ENCODE peak calls at places on chromosome 3, in eight cellular contexts. H is HS-5, G is amygdala, T is kidney, O is HCEC 1CT, Q is M059J, M is ovary, F is GM03348. X is an unnamed sample.

GRCh38 chr3:111548060-111548459 is 6.1 kb downstream of the CD96 start:
- DNase-seq in H (no peak), F (no peak), O (peak; percentile 3), G (no peak), Q (no peak), M (no peak), T (no peak), X (no peak)

GRCh38 chr3:37559461-37559860 is 302.2 kb upstream of the CTDSPL start:
- DNase-seq in Q (peak; percentile 75), F (no peak), T (no peak), H (peak; percentile 73), M (no peak), O (peak; percentile 15), G (no peak), X (no peak)

GRCh38 chr3:50375200-50375931 is 16.0 kb upstream of the TMEM115 start:
- DNase-seq in G (no peak), O (peak; percentile 8), M (no peak), H (no peak), T (no peak), Q (no peak), F (no peak), X (no peak)

GRCh38 chr3:41742127-41742526 is 219.8 kb downstream of the ULK4 start:
- DNase-seq in F (no peak), O (no peak), H (no peak), G (no peak), T (no peak), M (no peak), Q (no peak), X (no peak)

GRCh38 chr3:23826382-23827061 is 20.8 kb downstream of the UBE2E1 start:
- DNase-seq in F (no peak), O (no peak), T (peak; percentile 76), G (no peak), H (no peak), Q (peak; percentile 15), M (no peak), X (no peak)

GRCh38 chr3:196603683-196604082 is 35.2 kb downstream of the FBXO45 start:
- DNase-seq in O (no peak), T (no peak), F (no peak), G (no peak), H (no peak), M (no peak), Q (peak; percentile 29), X (peak; percentile 41)

GRCh38 chr3:186896875-186897274 is 33.5 kb upstream of the ST6GAL1 start:
- DNase-seq in G (no peak), O (no peak), T (no peak), H (no peak), M (no peak), F (no peak), Q (no peak), X (no peak)

GRCh38 chr3:196996454-196997265 is 28.0 kb upstream of the PIGZ start:
- DNase-seq in M (no peak), F (no peak), O (no peak), G (no peak), H (no peak), Q (no peak), T (peak; percentile 49), X (no peak)

GRCh38 chr3:69248394-69248793 is 126.0 kb upstream of the LMOD3 start:
- DNase-seq in Q (no peak), H (no peak), O (no peak), F (no peak), G (no peak), M (no peak), T (no peak), X (no peak)

GRCh38 chr3:133965033-133965570 is 64.6 kb downstream of the SLCO2A1 start:
- DNase-seq in G (no peak), T (no peak), O (no peak), F (peak; percentile 67), H (no peak), M (no peak), Q (no peak), X (no peak)

GRCh38 chr3:98733055-98733777 is 29.9 kb upstream of the ST3GAL6 start:
- DNase-seq in O (peak; percentile 16), F (peak; percentile 47), M (no peak), Q (peak; percentile 56), H (no peak), G (no peak), T (peak; percentile 78), X (no peak)

GRCh38 chr3:7160689-7161088 is 299.8 kb downstream of the GRM7 start:
- DNase-seq in H (no peak), Q (no peak), F (no peak), O (no peak), T (no peak), G (no peak), M (no peak), X (peak; percentile 99)

GRCh38 chr3:155704771-155705559 is 39.9 kb downstream of the PLCH1 start:
- DNase-seq in Q (no peak), T (no peak), M (no peak), F (no peak), H (no peak), O (no peak), G (no peak), X (no peak)

GRCh38 chr3:86785381-86785780 is 205.6 kb downstream of the VGLL3 start:
- DNase-seq in F (peak; percentile 45), H (no peak), T (no peak), Q (peak; percentile 34), G (no peak), O (peak; percentile 73), M (no peak), X (no peak)

GRCh38 chr3:51974963-51975856 is at the start of gene ABHD14A:
- DNase-seq in O (peak; percentile 52), F (peak; percentile 95), H (no peak), Q (peak; percentile 54), M (peak; percentile 78), G (no peak), T (peak; percentile 92), X (no peak)

GRCh38 chr3:99128205-99128604 is 226.7 kb upstream of the DCBLD2 start:
- DNase-seq in M (no peak), T (no peak), H (no peak), F (no peak), Q (peak; percentile 19), O (peak; percentile 9), G (no peak), X (no peak)

GRCh38 chr3:148106062-148106461 is 591.6 kb upstream of the AGTR1 start:
- DNase-seq in M (no peak), O (peak; percentile 55), Q (no peak), F (no peak), H (peak; percentile 41), G (no peak), T (no peak), X (no peak)